ENCODE peak calls at places on chromosomes 13 and 19, in ten cellular contexts. One of them, this sample, is unnamed.
A peak's percentile ranks its signal among the peaks of the same experiment; 100 is the strongest.

GRCh38 chr13:65844266-65844841 is 1385.8 kb downstream of the PCDH9 start:
- DNase-seq in suprapubic skin: no peak
- DNase-seq in tibial nerve: no peak
- DNase-seq in upper lobe of left lung: no peak
- DNase-seq in Peyer's patch: no peak
- DNase-seq in HCT116: no peak
- DNase-seq in body of pancreas: no peak
- DNase-seq in adrenal gland: no peak
- DNase-seq in stomach: no peak
- DNase-seq in IMR-90: no peak
- DNase-seq in this sample: no peak

GRCh38 chr19:13094771-13095392 is 7.8 kb downstream of the LYL1 start:
- DNase-seq in Peyer's patch: peak; percentile 79
- DNase-seq in body of pancreas: no peak
- DNase-seq in suprapubic skin: no peak
- DNase-seq in HCT116: no peak
- DNase-seq in IMR-90: no peak
- DNase-seq in tibial nerve: no peak
- DNase-seq in adrenal gland: no peak
- DNase-seq in stomach: no peak
- DNase-seq in upper lobe of left lung: no peak
- DNase-seq in this sample: peak; percentile 53

GRCh38 chr13:27981006-27981708 is 7.3 kb downstream of the URAD start:
- DNase-seq in adrenal gland: no peak
- DNase-seq in upper lobe of left lung: no peak
- DNase-seq in tibial nerve: no peak
- DNase-seq in suprapubic skin: no peak
- DNase-seq in body of pancreas: no peak
- DNase-seq in stomach: no peak
- DNase-seq in HCT116: no peak
- DNase-seq in Peyer's patch: no peak
- DNase-seq in IMR-90: no peak
- DNase-seq in this sample: no peak

GRCh38 chr19:33796164-33797100 is at the start of gene KCTD15:
- DNase-seq in Peyer's patch: no peak
- DNase-seq in stomach: peak; percentile 51
- DNase-seq in HCT116: no peak
- DNase-seq in IMR-90: peak; percentile 31
- DNase-seq in tibial nerve: no peak
- DNase-seq in suprapubic skin: no peak
- DNase-seq in body of pancreas: peak; percentile 49
- DNase-seq in adrenal gland: no peak
- DNase-seq in upper lobe of left lung: no peak
- DNase-seq in this sample: peak; percentile 72

GRCh38 chr19:17205237-17206140 is 9.7 kb upstream of the USE1 start:
- DNase-seq in Peyer's patch: peak; percentile 70
- DNase-seq in upper lobe of left lung: peak; percentile 77
- DNase-seq in suprapubic skin: no peak
- DNase-seq in body of pancreas: peak; percentile 81
- DNase-seq in IMR-90: peak; percentile 34
- DNase-seq in stomach: peak; percentile 84
- DNase-seq in adrenal gland: peak; percentile 82
- DNase-seq in tibial nerve: peak; percentile 38
- DNase-seq in HCT116: no peak
- DNase-seq in this sample: peak; percentile 49

GRCh38 chr19:7850429-7850819 is 20.4 kb downstream of the EVI5L start:
- DNase-seq in body of pancreas: no peak
- DNase-seq in adrenal gland: no peak
- DNase-seq in tibial nerve: no peak
- DNase-seq in IMR-90: peak; percentile 71
- DNase-seq in stomach: no peak
- DNase-seq in suprapubic skin: no peak
- DNase-seq in Peyer's patch: no peak
- DNase-seq in upper lobe of left lung: no peak
- DNase-seq in HCT116: no peak
- DNase-seq in this sample: peak; percentile 54

GRCh38 chr19:38143847-38144246 is 80.2 kb downstream of the DPF1 start:
- DNase-seq in HCT116: no peak
- DNase-seq in tibial nerve: no peak
- DNase-seq in suprapubic skin: no peak
- DNase-seq in body of pancreas: no peak
- DNase-seq in stomach: no peak
- DNase-seq in Peyer's patch: no peak
- DNase-seq in adrenal gland: no peak
- DNase-seq in IMR-90: no peak
- DNase-seq in upper lobe of left lung: no peak
- DNase-seq in this sample: no peak

GRCh38 chr19:15181394-15181793 is 19.4 kb downstream of the NOTCH3 start:
- DNase-seq in IMR-90: no peak
- DNase-seq in body of pancreas: no peak
- DNase-seq in suprapubic skin: no peak
- DNase-seq in adrenal gland: no peak
- DNase-seq in Peyer's patch: no peak
- DNase-seq in stomach: no peak
- DNase-seq in tibial nerve: no peak
- DNase-seq in upper lobe of left lung: no peak
- DNase-seq in HCT116: no peak
- DNase-seq in this sample: no peak

GRCh38 chr13:31765441-31765840 is 26.1 kb downstream of the RXFP2 start:
- DNase-seq in upper lobe of left lung: no peak
- DNase-seq in Peyer's patch: no peak
- DNase-seq in body of pancreas: no peak
- DNase-seq in adrenal gland: no peak
- DNase-seq in stomach: no peak
- DNase-seq in IMR-90: peak; percentile 89
- DNase-seq in suprapubic skin: no peak
- DNase-seq in HCT116: no peak
- DNase-seq in tibial nerve: no peak
- DNase-seq in this sample: no peak

GRCh38 chr19:5253403-5254110 is 87.1 kb downstream of the PTPRS start:
- DNase-seq in IMR-90: peak; percentile 44
- DNase-seq in Peyer's patch: no peak
- DNase-seq in adrenal gland: peak; percentile 24
- DNase-seq in HCT116: no peak
- DNase-seq in suprapubic skin: no peak
- DNase-seq in body of pancreas: no peak
- DNase-seq in upper lobe of left lung: no peak
- DNase-seq in stomach: no peak
- DNase-seq in tibial nerve: no peak
- DNase-seq in this sample: no peak

GRCh38 chr19:37936166-37936565 is 29.2 kb downstream of the SIPA1L3 start:
- DNase-seq in tibial nerve: no peak
- DNase-seq in suprapubic skin: no peak
- DNase-seq in IMR-90: no peak
- DNase-seq in Peyer's patch: no peak
- DNase-seq in body of pancreas: peak; percentile 22
- DNase-seq in upper lobe of left lung: peak; percentile 25
- DNase-seq in stomach: peak; percentile 75
- DNase-seq in HCT116: no peak
- DNase-seq in adrenal gland: no peak
- DNase-seq in this sample: no peak

DNA sequence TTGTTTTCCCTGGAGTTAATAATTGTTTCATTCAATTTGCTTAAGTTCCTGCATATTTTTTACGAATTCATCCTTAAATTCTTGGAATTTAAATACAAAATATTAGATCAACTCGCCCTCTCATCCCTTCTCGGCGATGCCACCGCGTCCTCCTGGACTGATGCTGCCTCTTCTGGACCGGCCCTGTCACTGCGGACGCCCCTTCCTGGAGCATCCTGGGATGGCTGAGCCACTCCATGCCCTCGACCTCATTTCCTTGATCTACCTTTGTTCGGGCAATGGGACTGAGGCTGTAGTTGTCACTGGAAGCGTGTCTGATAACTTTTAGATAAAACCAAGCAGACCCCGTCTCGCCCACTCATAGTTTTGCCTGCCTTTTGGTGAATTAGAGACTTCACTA is 283.6 kb downstream of the TEX29 start:
- DNase-seq in upper lobe of left lung: no peak
- DNase-seq in stomach: no peak
- DNase-seq in adrenal gland: no peak
- DNase-seq in Peyer's patch: no peak
- DNase-seq in suprapubic skin: no peak
- DNase-seq in body of pancreas: no peak
- DNase-seq in tibial nerve: no peak
- DNase-seq in IMR-90: no peak
- DNase-seq in HCT116: no peak
- DNase-seq in this sample: no peak
- H3K27ac ChIP-seq in upper lobe of left lung: no peak overlapping the region
- H3K27ac ChIP-seq in stomach: no peak overlapping the region
- H3K27ac ChIP-seq in adrenal gland: no peak overlapping the region
- H3K27ac ChIP-seq in Peyer's patch: no peak overlapping the region
- H3K27ac ChIP-seq in suprapubic skin: no peak overlapping the region
- H3K27ac ChIP-seq in body of pancreas: no peak overlapping the region
- H3K27ac ChIP-seq in tibial nerve: no peak overlapping the region
- H3K27ac ChIP-seq in IMR-90: no peak overlapping the region
- H3K27ac ChIP-seq in HCT116: no peak overlapping the region
- H3K27ac ChIP-seq in this sample: no peak overlapping the region

DNA sequence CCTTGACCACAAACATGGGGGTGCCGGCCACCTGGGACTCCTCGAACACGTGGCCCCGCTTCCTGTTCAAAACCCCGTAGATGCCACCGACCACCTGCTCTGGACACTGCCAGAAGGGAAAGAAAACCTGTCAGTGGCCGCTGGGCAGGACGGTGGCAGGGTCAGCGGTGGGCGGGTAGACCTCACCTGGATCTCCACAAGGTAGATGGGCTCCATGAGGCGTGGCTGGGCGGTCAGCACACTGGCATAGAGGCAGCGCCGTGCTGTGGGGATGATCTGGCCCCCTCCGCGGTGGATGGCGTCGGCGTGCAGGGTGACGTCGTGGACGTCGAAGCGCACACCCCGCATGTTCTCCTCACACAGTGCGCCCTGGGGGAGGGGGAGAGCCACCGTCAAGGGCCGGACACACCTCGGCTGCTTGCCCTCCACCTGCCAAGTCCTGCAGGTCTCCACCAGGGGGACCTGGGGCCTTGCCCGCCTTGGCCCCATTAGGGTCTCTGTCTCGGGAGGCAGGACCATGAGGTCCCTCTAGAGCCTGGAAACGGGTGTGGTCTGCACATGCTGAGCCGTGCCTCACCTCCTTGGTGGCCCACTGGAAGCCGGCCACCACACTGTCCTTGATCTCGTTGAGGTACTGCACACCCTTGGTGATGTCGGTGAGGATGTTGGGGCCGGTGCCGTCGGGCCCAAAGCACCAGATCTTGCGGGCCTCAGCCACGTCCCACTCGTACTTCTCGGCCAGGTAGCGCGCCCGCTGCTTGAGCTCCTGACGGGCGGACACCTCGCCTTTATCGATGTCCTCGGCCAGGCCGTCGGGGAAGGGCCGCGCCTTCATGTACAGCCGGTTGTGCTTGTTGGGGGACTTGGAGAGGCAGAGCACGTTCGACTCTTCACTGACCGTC is 6.6 kb upstream of the DAPK3 start:
- DNase-seq in IMR-90: no peak
- DNase-seq in adrenal gland: no peak
- DNase-seq in tibial nerve: no peak
- DNase-seq in body of pancreas: peak; percentile 13
- DNase-seq in HCT116: no peak
- DNase-seq in suprapubic skin: peak; percentile 64
- DNase-seq in upper lobe of left lung: no peak
- DNase-seq in Peyer's patch: no peak
- DNase-seq in stomach: no peak
- DNase-seq in this sample: no peak
- TF ChIP-seq POLR2A in IMR-90: no peak
- TF ChIP-seq POLR2A in adrenal gland: no peak
- TF ChIP-seq POLR2A in tibial nerve: no peak
- TF ChIP-seq POLR2A in body of pancreas: no peak
- TF ChIP-seq POLR2A in HCT116: no peak
- TF ChIP-seq POLR2A in suprapubic skin: no peak
- TF ChIP-seq POLR2A in upper lobe of left lung: no peak
- TF ChIP-seq POLR2A in Peyer's patch: no peak
- TF ChIP-seq POLR2A in stomach: no peak
- TF ChIP-seq POLR2A in this sample: no peak

GRCh38 chr19:35140898-35141626 is 2.0 kb upstream of the FXYD7 start:
- DNase-seq in suprapubic skin: peak; percentile 97
- DNase-seq in body of pancreas: peak; percentile 94
- DNase-seq in IMR-90: peak; percentile 86
- DNase-seq in stomach: peak; percentile 97
- DNase-seq in upper lobe of left lung: peak; percentile 96
- DNase-seq in HCT116: peak; percentile 83
- DNase-seq in tibial nerve: peak; percentile 94
- DNase-seq in Peyer's patch: peak; percentile 94
- DNase-seq in adrenal gland: peak; percentile 95
- DNase-seq in this sample: peak; percentile 91
- H3K27ac ChIP-seq in suprapubic skin: peak overlapping the region; percentile 90
- H3K27ac ChIP-seq in body of pancreas: peak overlapping the region; percentile 72
- H3K27ac ChIP-seq in IMR-90: no peak overlapping the region
- H3K27ac ChIP-seq in stomach: peak overlapping the region; percentile 86
- H3K27ac ChIP-seq in upper lobe of left lung: peak overlapping the region; percentile 79
- H3K27ac ChIP-seq in HCT116: peak overlapping the region; percentile 32
- H3K27ac ChIP-seq in tibial nerve: peak overlapping the region; percentile 96
- H3K27ac ChIP-seq in Peyer's patch: peak overlapping the region; percentile 84
- H3K27ac ChIP-seq in adrenal gland: peak overlapping the region; percentile 87
- H3K27ac ChIP-seq in this sample: peak overlapping the region; percentile 96

GRCh38 chr19:869245-870177 is 10.0 kb downstream of the CFD start:
- DNase-seq in upper lobe of left lung: peak; percentile 42
- DNase-seq in IMR-90: peak; percentile 96
- DNase-seq in body of pancreas: peak; percentile 54
- DNase-seq in Peyer's patch: no peak
- DNase-seq in tibial nerve: peak; percentile 58
- DNase-seq in adrenal gland: peak; percentile 73
- DNase-seq in suprapubic skin: no peak
- DNase-seq in stomach: no peak
- DNase-seq in HCT116: peak; percentile 63
- DNase-seq in this sample: peak; percentile 78
- TF ChIP-seq POLR2A in upper lobe of left lung: no peak
- TF ChIP-seq POLR2A in IMR-90: no peak
- TF ChIP-seq POLR2A in body of pancreas: no peak
- TF ChIP-seq POLR2A in Peyer's patch: no peak
- TF ChIP-seq POLR2A in tibial nerve: no peak
- TF ChIP-seq POLR2A in adrenal gland: no peak
- TF ChIP-seq POLR2A in suprapubic skin: no peak
- TF ChIP-seq POLR2A in stomach: no peak
- TF ChIP-seq POLR2A in HCT116: no peak
- TF ChIP-seq POLR2A in this sample: no peak